ENCODE peak calls at places on chromosomes 2 and 18, in ten cellular contexts. L, D, V, X, O, B, N, W, Y and G are unnamed samples.

GRCh38 chr18:23269931-23270330 is 134.6 kb downstream of the CABLES1 start:
- DNase-seq in L (no peak), D (no peak), V (no peak), X (no peak), O (no peak), B (no peak), N (no peak), W (no peak), Y (no peak), G (no peak)

GRCh38 chr18:10205136-10205535 is 249.3 kb upstream of the APCDD1 start:
- DNase-seq in L (no peak), D (no peak), V (no peak), X (no peak), O (no peak), B (no peak), N (no peak), W (no peak), Y (no peak), G (no peak)

GRCh38 chr2:23926750-23927627 is at the start of gene ATAD2B:
- DNase-seq in L (peak; percentile 95), D (peak; percentile 84), V (peak; percentile 98), X (peak; percentile 91), O (peak; percentile 89), B (peak; percentile 92), N (peak; percentile 87), W (peak; percentile 95), Y (peak; percentile 96), G (peak; percentile 96)

GRCh38 chr18:58208207-58208944 is 164.3 kb downstream of the NEDD4L start:
- DNase-seq in L (no peak), D (no peak), V (no peak), X (peak; percentile 11), O (peak; percentile 78), B (no peak), N (no peak), W (no peak), Y (no peak), G (no peak)

GRCh38 chr2:10971855-10972348 is 60.2 kb downstream of the KCNF1 start:
- DNase-seq in L (no peak), D (no peak), V (no peak), X (no peak), O (no peak), B (no peak), N (no peak), W (no peak), Y (no peak), G (no peak)

GRCh38 chr2:231514951-231515297 is 15.3 kb downstream of the NMUR1 start:
- DNase-seq in L (no peak), D (no peak), V (no peak), X (no peak), O (no peak), B (no peak), N (no peak), W (no peak), Y (no peak), G (no peak)

GRCh38 chr2:124309563-124310138 is 284.6 kb downstream of the CNTNAP5 start:
- DNase-seq in L (no peak), D (no peak), V (no peak), X (no peak), O (peak; percentile 29), B (no peak), N (no peak), W (no peak), Y (no peak), G (no peak)

GRCh38 chr18:46596119-46596518 is 60.9 kb downstream of the LOXHD1 start:
- DNase-seq in L (no peak), D (no peak), V (no peak), X (no peak), O (no peak), B (no peak), N (peak; percentile 22), W (no peak), Y (no peak), G (no peak)

GRCh38 chr2:85326946-85327756 is 638 bp downstream of the TGOLN2 start:
- DNase-seq in L (peak; percentile 70), D (no peak), V (peak; percentile 39), X (peak; percentile 65), O (peak; percentile 43), B (peak; percentile 47), N (no peak), W (peak; percentile 32), Y (peak; percentile 68), G (peak; percentile 47)

GRCh38 chr2:192700934-192701333 is 506.2 kb upstream of the TMEFF2 start:
- DNase-seq in L (no peak), D (no peak), V (no peak), X (no peak), O (no peak), B (no peak), N (no peak), W (no peak), Y (no peak), G (no peak)

GRCh38 chr2:173159794-173160463 is 84.3 kb downstream of the MAP3K20 start:
- DNase-seq in L (no peak), D (no peak), V (peak; percentile 70), X (peak; percentile 56), O (peak; percentile 92), B (no peak), N (peak; percentile 7), W (no peak), Y (no peak), G (no peak)

GRCh38 chr2:230209422-230210051 is 10.2 kb downstream of the SP110 start:
- DNase-seq in L (no peak), D (no peak), V (no peak), X (no peak), O (no peak), B (no peak), N (no peak), W (no peak), Y (no peak), G (no peak)

GRCh38 chr2:187774551-187775071 is 220.4 kb upstream of the TFPI start:
- DNase-seq in L (no peak), D (no peak), V (no peak), X (no peak), O (peak; percentile 81), B (no peak), N (no peak), W (no peak), Y (no peak), G (no peak)

GRCh38 chr2:31108887-31109286 is 29.4 kb downstream of the GALNT14 start:
- DNase-seq in L (no peak), D (no peak), V (no peak), X (no peak), O (no peak), B (no peak), N (no peak), W (no peak), Y (no peak), G (no peak)

GRCh38 chr2:210303498-210303897 is 11.5 kb downstream of the MYL1 start:
- DNase-seq in L (no peak), D (no peak), V (no peak), X (no peak), O (no peak), B (no peak), N (no peak), W (no peak), Y (no peak), G (no peak)

GRCh38 chr2:105442721-105443120 is 43.9 kb upstream of the FHL2 start:
- DNase-seq in L (no peak), D (no peak), V (no peak), X (no peak), O (no peak), B (no peak), N (no peak), W (no peak), Y (no peak), G (no peak)